ENCODE peak calls at places on chromosomes 6 and 20, in four cellular contexts. E is psoas muscle, T is lower lobe of right lung, G is astrocyte of the spinal cord. H is an unnamed sample.

GRCh38 chr6:119347466-119348307 is 1.9 kb downstream of the MAN1A1 start:
- DNase-seq in E (peak; percentile 20), T (peak; percentile 78), G (no peak), H (no peak)

GRCh38 chr20:29878777-29879442 is 1378.6 kb upstream of the DEFB115 start:
- DNase-seq in E (no peak), T (peak; percentile 53), G (no peak), H (no peak)

GRCh38 chr20:43938017-43938655 is 23.5 kb downstream of the TOX2 start:
- DNase-seq in E (no peak), T (no peak), G (no peak), H (no peak)

GRCh38 chr6:70955441-70956190 is 1.2 kb downstream of the B3GAT2 start:
- DNase-seq in E (peak; percentile 84), T (peak; percentile 90), G (peak; percentile 62), H (peak; percentile 21)

GRCh38 chr20:20102163-20102562 is 49.8 kb downstream of the CFAP61 start:
- DNase-seq in E (no peak), T (no peak), G (no peak), H (no peak)

GRCh38 chr6:131792091-131792496 is 15.7 kb upstream of the ENPP1 start:
- DNase-seq in E (no peak), T (no peak), G (peak; percentile 89), H (peak; percentile 16)

GRCh38 chr20:815914-816606 is 17.5 kb upstream of the FAM110A start:
- DNase-seq in E (peak; percentile 54), T (peak; percentile 68), G (peak; percentile 49), H (no peak)

GRCh38 chr6:68197356-68197755 is 437.7 kb upstream of the ADGRB3 start:
- DNase-seq in E (no peak), T (no peak), G (peak; percentile 15), H (no peak)

GRCh38 chr6:132257561-132257960 is 143.7 kb downstream of the MOXD1 start:
- DNase-seq in E (no peak), T (no peak), G (no peak), H (no peak)

GRCh38 chr6:44976677-44977405 is 351.3 kb upstream of the RUNX2 start:
- DNase-seq in E (no peak), T (no peak), G (peak; percentile 42), H (no peak)

GRCh38 chr20:58649288-58650180 is 1.5 kb upstream of the STX16 start:
- DNase-seq in E (no peak), T (peak; percentile 61), G (no peak), H (no peak)

GRCh38 chr6:112037783-112038216 is 16.1 kb upstream of the CCN6 start:
- DNase-seq in E (peak; percentile 87), T (no peak), G (peak; percentile 95), H (peak; percentile 93)

GRCh38 chr6:41917528-41917927 is 3.4 kb downstream of the MED20 start:
- DNase-seq in E (no peak), T (no peak), G (peak; percentile 94), H (peak; percentile 93)

GRCh38 chr20:59955131-59955796 is 3.0 kb upstream of the CDH26 start:
- DNase-seq in E (no peak), T (no peak), G (no peak), H (peak; percentile 20)

GRCh38 chr6:1612386-1612893 is 2.7 kb downstream of the FOXC1 start:
- DNase-seq in E (no peak), T (no peak), G (no peak), H (no peak)

GRCh38 chr20:38159539-38159938 is 5.5 kb downstream of the TGM2 start:
- DNase-seq in E (no peak), T (no peak), G (no peak), H (no peak)

GRCh38 chr20:62900052-62900691 is 26.1 kb downstream of the DIDO1 start:
- DNase-seq in E (peak; percentile 74), T (peak; percentile 73), G (peak; percentile 68), H (peak; percentile 65)

GRCh38 chr20:17357238-17357637 is 130.4 kb downstream of the PCSK2 start:
- DNase-seq in E (no peak), T (no peak), G (no peak), H (no peak)

GRCh38 chr6:5514353-5514752 is 253.0 kb downstream of the FARS2 start:
- DNase-seq in E (no peak), T (no peak), G (no peak), H (no peak)

GRCh38 chr6:14791525-14791924 is 454.3 kb upstream of the JARID2 start:
- DNase-seq in E (no peak), T (no peak), G (no peak), H (peak; percentile 29)

GRCh38 chr6:21900730-21901129 is 307.2 kb downstream of the SOX4 start:
- DNase-seq in E (no peak), T (no peak), G (peak; percentile 83), H (peak; percentile 55)

GRCh38 chr20:38195521-38195920 is 30.5 kb upstream of the TGM2 start:
- DNase-seq in E (no peak), T (no peak), G (no peak), H (no peak)

GRCh38 chr6:164897523-164898094 is 411.8 kb downstream of the C6orf118 start:
- DNase-seq in E (no peak), T (no peak), G (no peak), H (no peak)
- TF ChIP-seq CTCF in E (no peak), T (no peak), G (no peak), H (no peak)

GRCh38 chr6:97218912-97219311 is 64.1 kb downstream of the MMS22L start:
- DNase-seq in E (no peak), T (no peak), G (no peak), H (no peak)

DNA sequence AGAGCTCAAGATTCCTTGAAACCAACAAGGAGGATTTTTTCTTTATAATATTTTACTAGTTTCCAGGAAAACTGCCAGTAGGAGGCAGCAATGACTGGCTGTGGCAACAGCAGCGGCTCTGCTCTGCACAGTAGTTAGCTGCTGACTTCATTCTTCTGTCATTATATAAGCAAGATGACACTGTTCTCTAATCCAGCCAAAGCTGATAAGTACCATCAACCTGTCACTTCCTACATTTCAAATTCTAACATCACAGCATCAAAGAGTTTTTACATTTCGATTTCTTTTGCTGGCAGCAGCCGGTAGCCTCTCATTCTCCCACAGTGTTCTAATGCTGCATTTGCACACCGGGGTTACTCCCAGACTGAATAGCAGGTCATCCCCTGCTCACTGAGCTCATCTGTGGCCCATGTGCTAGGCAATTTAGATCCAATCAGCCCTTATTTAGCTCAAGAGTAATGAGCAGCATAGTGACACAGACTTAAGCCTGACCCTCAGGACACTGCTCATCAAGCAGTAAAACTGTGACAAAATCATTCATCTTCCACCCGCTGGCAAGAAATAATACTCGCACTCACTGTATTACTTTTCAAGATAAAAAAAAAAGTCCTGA is 67.8 kb downstream of the MMS22L start:
- DNase-seq in E (no peak), T (no peak), G (peak; percentile 80), H (peak; percentile 69)
- TF ChIP-seq CTCF in E (peak; percentile 14), T (peak; percentile 19), G (peak; percentile 68), H (peak; percentile 83)

DNA sequence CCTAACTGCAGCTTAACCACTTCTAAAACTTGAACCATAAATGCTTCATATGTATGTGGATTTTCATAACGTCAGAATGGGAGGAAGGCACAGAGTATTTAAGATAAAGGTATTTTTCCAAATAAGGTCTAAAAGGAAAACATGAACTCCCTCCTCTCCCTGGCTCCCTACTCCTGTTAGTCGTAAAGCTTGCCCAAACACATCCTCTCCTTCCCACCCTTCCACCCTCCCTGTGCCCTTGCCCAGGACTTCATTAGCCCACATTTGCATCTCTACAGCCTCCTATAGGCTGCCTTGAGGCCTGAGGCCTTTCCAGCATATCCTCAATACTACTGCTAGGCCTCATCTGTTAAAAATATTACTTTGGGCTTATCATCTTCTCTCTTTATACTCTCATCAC is 17.1 kb upstream of the SMIM13 start:
- DNase-seq in E (no peak), T (no peak), G (no peak), H (no peak)
- TF ChIP-seq CTCF in E (no peak), T (no peak), G (no peak), H (no peak)

GRCh38 chr6:161104966-161105365 is 113.4 kb downstream of the MAP3K4 start:
- DNase-seq in E (no peak), T (no peak), G (no peak), H (no peak)

GRCh38 chr6:161095916-161096315 is 104.3 kb downstream of the MAP3K4 start:
- DNase-seq in E (no peak), T (no peak), G (no peak), H (peak; percentile 16)

GRCh38 chr6:161103475-161103874 is 111.9 kb downstream of the MAP3K4 start:
- DNase-seq in E (no peak), T (no peak), G (no peak), H (no peak)

GRCh38 chr6:161101517-161101916 is 109.9 kb downstream of the MAP3K4 start:
- DNase-seq in E (no peak), T (no peak), G (peak; percentile 11), H (no peak)

GRCh38 chr6:161100072-161100471 is 108.5 kb downstream of the MAP3K4 start:
- DNase-seq in E (no peak), T (no peak), G (no peak), H (no peak)
- TF ChIP-seq CTCF in E (no peak), T (no peak), G (no peak), H (no peak)

DNA sequence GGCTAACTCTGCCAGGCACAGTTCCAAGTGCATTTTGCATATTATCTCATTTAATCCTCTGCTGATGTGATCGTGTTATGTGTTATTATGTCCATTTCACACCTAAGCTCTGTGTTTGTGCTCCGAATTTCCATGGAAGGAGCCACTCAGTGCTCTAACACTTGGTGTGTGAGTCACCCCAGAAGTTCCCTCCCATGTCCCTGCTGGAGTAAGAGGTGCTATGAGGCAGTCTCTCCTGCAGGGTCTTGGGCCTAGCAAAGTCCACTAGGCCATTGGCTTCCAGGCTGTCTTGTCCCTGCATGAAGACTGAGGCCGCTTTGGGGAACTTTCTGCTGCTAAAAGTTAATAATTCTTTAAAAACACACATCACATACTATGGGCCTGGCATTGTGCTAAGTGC is 405.9 kb upstream of the SULF2 start:
- DNase-seq in E (no peak), T (no peak), G (no peak), H (no peak)
- TF ChIP-seq CTCF in E (no peak), T (no peak), G (no peak), H (no peak)

GRCh38 chr6:84762220-84762940 is 2.0 kb downstream of the TBX18 start:
- DNase-seq in E (no peak), T (no peak), G (peak; percentile 66), H (peak; percentile 53)
- TF ChIP-seq CTCF in E (no peak), T (no peak), G (peak; percentile 50), H (peak; percentile 65)

GRCh38 chr6:93017213-93017612 is 402.1 kb downstream of the EPHA7 start:
- DNase-seq in E (no peak), T (no peak), G (peak; percentile 8), H (no peak)
- TF ChIP-seq CTCF in E (no peak), T (no peak), G (peak; percentile 35), H (no peak)

H was measured in HFFc6.